ENCODE peak calls at places on chromosomes 7 and 10, in seven cellular contexts. One of them, this sample, is unnamed.

GRCh38 chr7:36005286-36005685 is 147.8 kb upstream of the EEPD1 start:
- DNase-seq in RWPE1: no peak
- DNase-seq in CD4-positive, alpha-beta T cell: no peak
- DNase-seq in astrocyte of the spinal cord: no peak
- DNase-seq in breast epithelium: no peak
- DNase-seq in AG04449: no peak
- DNase-seq in HL-60: no peak
- DNase-seq in this sample: no peak

GRCh38 chr7:44065431-44066110 is at the start of gene PGAM2:
- DNase-seq in RWPE1: no peak
- DNase-seq in HL-60: peak
- DNase-seq in breast epithelium: peak
- DNase-seq in AG04449: no peak
- DNase-seq in CD4-positive, alpha-beta T cell: no peak
- DNase-seq in astrocyte of the spinal cord: no peak
- DNase-seq in this sample: peak

GRCh38 chr7:1662767-1663166 is 7.3 kb upstream of the ELFN1 start:
- DNase-seq in breast epithelium: peak
- DNase-seq in HL-60: no peak
- DNase-seq in CD4-positive, alpha-beta T cell: no peak
- DNase-seq in AG04449: no peak
- DNase-seq in astrocyte of the spinal cord: no peak
- DNase-seq in RWPE1: no peak
- DNase-seq in this sample: peak

GRCh38 chr10:79184141-79184625 is 115.4 kb downstream of the ZMIZ1 start:
- DNase-seq in astrocyte of the spinal cord: peak
- DNase-seq in breast epithelium: no peak
- DNase-seq in RWPE1: peak
- DNase-seq in AG04449: no peak
- DNase-seq in HL-60: no peak
- DNase-seq in CD4-positive, alpha-beta T cell: no peak
- DNase-seq in this sample: no peak

GRCh38 chr10:105197960-105198359 is 556.9 kb downstream of the SORCS3 start:
- DNase-seq in HL-60: no peak
- DNase-seq in breast epithelium: no peak
- DNase-seq in CD4-positive, alpha-beta T cell: no peak
- DNase-seq in RWPE1: no peak
- DNase-seq in astrocyte of the spinal cord: no peak
- DNase-seq in AG04449: no peak
- DNase-seq in this sample: no peak

GRCh38 chr7:37916017-37916672 is 472 bp downstream of the SFRP4 start:
- DNase-seq in CD4-positive, alpha-beta T cell: no peak
- DNase-seq in HL-60: peak
- DNase-seq in breast epithelium: no peak
- DNase-seq in astrocyte of the spinal cord: no peak
- DNase-seq in AG04449: no peak
- DNase-seq in RWPE1: no peak
- DNase-seq in this sample: no peak

GRCh38 chr10:71590786-71591350 is 128.7 kb downstream of the C10orf105 start:
- DNase-seq in RWPE1: no peak
- DNase-seq in CD4-positive, alpha-beta T cell: no peak
- DNase-seq in HL-60: no peak
- DNase-seq in astrocyte of the spinal cord: no peak
- DNase-seq in AG04449: no peak
- DNase-seq in breast epithelium: no peak
- DNase-seq in this sample: no peak

GRCh38 chr10:33566001-33566400 is 231.5 kb upstream of the NRP1 start:
- DNase-seq in AG04449: no peak
- DNase-seq in RWPE1: no peak
- DNase-seq in HL-60: no peak
- DNase-seq in CD4-positive, alpha-beta T cell: no peak
- DNase-seq in breast epithelium: no peak
- DNase-seq in astrocyte of the spinal cord: no peak
- DNase-seq in this sample: no peak

GRCh38 chr10:71985542-71986250 is 21.5 kb downstream of the CHST3 start:
- DNase-seq in HL-60: no peak
- DNase-seq in astrocyte of the spinal cord: peak
- DNase-seq in RWPE1: no peak
- DNase-seq in breast epithelium: no peak
- DNase-seq in CD4-positive, alpha-beta T cell: no peak
- DNase-seq in AG04449: no peak
- DNase-seq in this sample: no peak

GRCh38 chr7:71829499-71829898 is 582.6 kb downstream of the CALN1 start:
- DNase-seq in RWPE1: no peak
- DNase-seq in breast epithelium: no peak
- DNase-seq in HL-60: no peak
- DNase-seq in astrocyte of the spinal cord: no peak
- DNase-seq in AG04449: no peak
- DNase-seq in CD4-positive, alpha-beta T cell: no peak
- DNase-seq in this sample: no peak

GRCh38 chr7:40915061-40915460 is 780.3 kb downstream of the SUGCT start:
- DNase-seq in astrocyte of the spinal cord: no peak
- DNase-seq in CD4-positive, alpha-beta T cell: no peak
- DNase-seq in RWPE1: no peak
- DNase-seq in AG04449: no peak
- DNase-seq in breast epithelium: no peak
- DNase-seq in HL-60: no peak
- DNase-seq in this sample: no peak

GRCh38 chr7:102009628-102010027 is 192.2 kb downstream of the CUX1 start:
- DNase-seq in HL-60: no peak
- DNase-seq in CD4-positive, alpha-beta T cell: no peak
- DNase-seq in AG04449: peak
- DNase-seq in astrocyte of the spinal cord: peak
- DNase-seq in RWPE1: no peak
- DNase-seq in breast epithelium: no peak
- DNase-seq in this sample: no peak

GRCh38 chr7:156639426-156640256 is 933 bp upstream of the RNF32 start:
- DNase-seq in AG04449: no peak
- DNase-seq in astrocyte of the spinal cord: no peak
- DNase-seq in HL-60: no peak
- DNase-seq in CD4-positive, alpha-beta T cell: no peak
- DNase-seq in breast epithelium: no peak
- DNase-seq in RWPE1: peak
- DNase-seq in this sample: no peak

GRCh38 chr10:93062499-93063216 is 2.1 kb downstream of the CYP26C1 start:
- DNase-seq in CD4-positive, alpha-beta T cell: no peak
- DNase-seq in RWPE1: no peak
- DNase-seq in HL-60: peak
- DNase-seq in astrocyte of the spinal cord: no peak
- DNase-seq in AG04449: no peak
- DNase-seq in breast epithelium: no peak
- DNase-seq in this sample: no peak

GRCh38 chr10:33521904-33522303 is 187.4 kb upstream of the NRP1 start:
- DNase-seq in breast epithelium: no peak
- DNase-seq in HL-60: no peak
- DNase-seq in AG04449: no peak
- DNase-seq in RWPE1: no peak
- DNase-seq in astrocyte of the spinal cord: no peak
- DNase-seq in CD4-positive, alpha-beta T cell: no peak
- DNase-seq in this sample: no peak

GRCh38 chr10:103855852-103856496 is 598 bp upstream of the SH3PXD2A start:
- DNase-seq in AG04449: no peak
- DNase-seq in breast epithelium: no peak
- DNase-seq in CD4-positive, alpha-beta T cell: no peak
- DNase-seq in HL-60: no peak
- DNase-seq in RWPE1: no peak
- DNase-seq in astrocyte of the spinal cord: no peak
- DNase-seq in this sample: no peak

GRCh38 chr10:103856497-103857175 is 1.3 kb upstream of the SH3PXD2A start:
- DNase-seq in CD4-positive, alpha-beta T cell: no peak
- DNase-seq in RWPE1: no peak
- DNase-seq in astrocyte of the spinal cord: no peak
- DNase-seq in breast epithelium: no peak
- DNase-seq in HL-60: no peak
- DNase-seq in AG04449: no peak
- DNase-seq in this sample: no peak

GRCh38 chr10:103854265-103854686 is 1.1 kb downstream of the SH3PXD2A start:
- DNase-seq in breast epithelium: no peak
- DNase-seq in RWPE1: peak
- DNase-seq in astrocyte of the spinal cord: peak
- DNase-seq in AG04449: no peak
- DNase-seq in CD4-positive, alpha-beta T cell: no peak
- DNase-seq in HL-60: peak
- DNase-seq in this sample: no peak

GRCh38 chr10:103854687-103855423 is 521 bp downstream of the SH3PXD2A start:
- DNase-seq in CD4-positive, alpha-beta T cell: no peak
- DNase-seq in breast epithelium: no peak
- DNase-seq in astrocyte of the spinal cord: peak
- DNase-seq in AG04449: no peak
- DNase-seq in HL-60: no peak
- DNase-seq in RWPE1: peak
- DNase-seq in this sample: no peak

GRCh38 chr10:103855424-103855823 is at the start of gene SH3PXD2A:
- DNase-seq in HL-60: no peak
- DNase-seq in RWPE1: peak
- DNase-seq in AG04449: no peak
- DNase-seq in breast epithelium: no peak
- DNase-seq in astrocyte of the spinal cord: peak
- DNase-seq in CD4-positive, alpha-beta T cell: no peak
- DNase-seq in this sample: no peak
- TF ChIP-seq CTCF in HL-60: no peak
- TF ChIP-seq CTCF in RWPE1: peak
- TF ChIP-seq CTCF in AG04449: peak
- TF ChIP-seq CTCF in breast epithelium: peak
- TF ChIP-seq CTCF in astrocyte of the spinal cord: peak
- TF ChIP-seq CTCF in CD4-positive, alpha-beta T cell: no peak
- TF ChIP-seq CTCF in this sample: no peak

GRCh38 chr7:85001493-85002345 is 185.1 kb downstream of the SEMA3D start:
- DNase-seq in CD4-positive, alpha-beta T cell: no peak
- DNase-seq in RWPE1: no peak
- DNase-seq in breast epithelium: no peak
- DNase-seq in AG04449: no peak
- DNase-seq in HL-60: no peak
- DNase-seq in astrocyte of the spinal cord: no peak
- DNase-seq in this sample: no peak

GRCh38 chr7:84997626-84998025 is 189.2 kb downstream of the SEMA3D start:
- DNase-seq in RWPE1: no peak
- DNase-seq in astrocyte of the spinal cord: no peak
- DNase-seq in CD4-positive, alpha-beta T cell: no peak
- DNase-seq in HL-60: no peak
- DNase-seq in AG04449: no peak
- DNase-seq in breast epithelium: no peak
- DNase-seq in this sample: no peak

GRCh38 chr7:84999450-84999849 is 187.4 kb downstream of the SEMA3D start:
- DNase-seq in astrocyte of the spinal cord: no peak
- DNase-seq in RWPE1: no peak
- DNase-seq in HL-60: no peak
- DNase-seq in CD4-positive, alpha-beta T cell: no peak
- DNase-seq in breast epithelium: no peak
- DNase-seq in AG04449: no peak
- DNase-seq in this sample: no peak

GRCh38 chr7:85000973-85001372 is 185.9 kb downstream of the SEMA3D start:
- DNase-seq in astrocyte of the spinal cord: no peak
- DNase-seq in CD4-positive, alpha-beta T cell: no peak
- DNase-seq in AG04449: no peak
- DNase-seq in breast epithelium: no peak
- DNase-seq in RWPE1: no peak
- DNase-seq in HL-60: no peak
- DNase-seq in this sample: no peak

GRCh38 chr7:84998665-84999064 is 188.2 kb downstream of the SEMA3D start:
- DNase-seq in AG04449: no peak
- DNase-seq in HL-60: no peak
- DNase-seq in CD4-positive, alpha-beta T cell: no peak
- DNase-seq in astrocyte of the spinal cord: no peak
- DNase-seq in breast epithelium: no peak
- DNase-seq in RWPE1: no peak
- DNase-seq in this sample: no peak
- TF ChIP-seq CTCF in AG04449: no peak
- TF ChIP-seq CTCF in HL-60: no peak
- TF ChIP-seq CTCF in CD4-positive, alpha-beta T cell: no peak
- TF ChIP-seq CTCF in astrocyte of the spinal cord: no peak
- TF ChIP-seq CTCF in breast epithelium: no peak
- TF ChIP-seq CTCF in RWPE1: no peak
- TF ChIP-seq CTCF in this sample: peak

GRCh38 chr10:111281516-111281915 is 204.7 kb downstream of the ADRA2A start:
- DNase-seq in astrocyte of the spinal cord: no peak
- DNase-seq in AG04449: no peak
- DNase-seq in breast epithelium: no peak
- DNase-seq in RWPE1: no peak
- DNase-seq in CD4-positive, alpha-beta T cell: no peak
- DNase-seq in HL-60: no peak
- DNase-seq in this sample: no peak
- TF ChIP-seq CTCF in astrocyte of the spinal cord: no peak
- TF ChIP-seq CTCF in AG04449: peak
- TF ChIP-seq CTCF in breast epithelium: peak
- TF ChIP-seq CTCF in RWPE1: no peak
- TF ChIP-seq CTCF in CD4-positive, alpha-beta T cell: no peak
- TF ChIP-seq CTCF in HL-60: no peak
- TF ChIP-seq CTCF in this sample: peak

GRCh38 chr10:122530177-122530576 is 30.4 kb upstream of the DMBT1 start:
- DNase-seq in HL-60: no peak
- DNase-seq in CD4-positive, alpha-beta T cell: no peak
- DNase-seq in RWPE1: no peak
- DNase-seq in AG04449: no peak
- DNase-seq in astrocyte of the spinal cord: peak
- DNase-seq in breast epithelium: no peak
- DNase-seq in this sample: no peak

GRCh38 chr10:122521011-122521410 is 39.5 kb upstream of the DMBT1 start:
- DNase-seq in breast epithelium: no peak
- DNase-seq in AG04449: no peak
- DNase-seq in CD4-positive, alpha-beta T cell: no peak
- DNase-seq in HL-60: no peak
- DNase-seq in astrocyte of the spinal cord: peak
- DNase-seq in RWPE1: no peak
- DNase-seq in this sample: no peak

GRCh38 chr10:122524811-122525210 is 35.7 kb upstream of the DMBT1 start:
- DNase-seq in breast epithelium: no peak
- DNase-seq in HL-60: no peak
- DNase-seq in CD4-positive, alpha-beta T cell: no peak
- DNase-seq in AG04449: no peak
- DNase-seq in astrocyte of the spinal cord: no peak
- DNase-seq in RWPE1: no peak
- DNase-seq in this sample: no peak

GRCh38 chr10:122526892-122527291 is 33.7 kb upstream of the DMBT1 start:
- DNase-seq in breast epithelium: no peak
- DNase-seq in AG04449: no peak
- DNase-seq in astrocyte of the spinal cord: no peak
- DNase-seq in CD4-positive, alpha-beta T cell: no peak
- DNase-seq in RWPE1: no peak
- DNase-seq in HL-60: no peak
- DNase-seq in this sample: no peak

DNA sequence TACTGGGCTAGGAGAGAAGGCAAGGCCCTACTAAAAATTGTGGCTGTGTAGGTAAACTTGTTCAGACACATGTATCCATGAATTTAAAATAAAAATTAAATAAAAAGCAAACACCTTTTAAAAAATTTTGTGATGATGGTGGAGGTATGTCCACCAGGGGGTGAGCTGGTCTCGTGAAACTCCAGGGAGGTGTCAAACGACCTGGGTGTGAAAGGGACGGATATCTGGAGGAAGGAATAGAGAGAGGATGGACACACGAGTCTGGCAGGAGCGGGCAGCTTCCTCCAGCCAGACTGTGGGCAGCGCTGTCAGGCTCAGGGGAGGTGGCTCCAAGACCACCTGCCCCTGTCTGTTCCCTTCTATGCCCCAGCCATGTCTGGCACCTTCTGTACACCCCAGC is 34.8 kb upstream of the DMBT1 start:
- DNase-seq in CD4-positive, alpha-beta T cell: no peak
- DNase-seq in breast epithelium: no peak
- DNase-seq in HL-60: no peak
- DNase-seq in astrocyte of the spinal cord: no peak
- DNase-seq in AG04449: no peak
- DNase-seq in RWPE1: no peak
- DNase-seq in this sample: no peak
- TF ChIP-seq CTCF in CD4-positive, alpha-beta T cell: no peak
- TF ChIP-seq CTCF in breast epithelium: peak
- TF ChIP-seq CTCF in HL-60: no peak
- TF ChIP-seq CTCF in astrocyte of the spinal cord: peak
- TF ChIP-seq CTCF in AG04449: no peak
- TF ChIP-seq CTCF in RWPE1: no peak
- TF ChIP-seq CTCF in this sample: peak

This sample was measured in chondrocyte.